ENCODE peak calls at places on chromosomes 4 and X, in six cellular contexts. R is right lobe of liver, E is upper lobe of right lung, I is thyroid gland, J is neural crest cell, X is A673. M is an unnamed sample.

GRCh38 chr4:87122252-87122651 is 98.2 kb downstream of the KLHL8 start:
- DNase-seq in X (peak; percentile 56), R (no peak), I (peak; percentile 78), E (no peak), J (no peak), M (peak; percentile 87)

GRCh38 chr4:3411676-3412075 is 30.1 kb upstream of the HGFAC start:
- DNase-seq in R (peak; percentile 39), I (no peak), E (peak; percentile 42), X (no peak), J (no peak), M (no peak)

GRCh38 chrX:69618803-69619202 is 2.9 kb downstream of the EDA start:
- DNase-seq in J (no peak), R (peak; percentile 40), I (peak; percentile 15), X (peak; percentile 28), E (no peak), M (peak; percentile 41)

GRCh38 chrX:26613951-26614350 is 398.0 kb downstream of the MAGEB5 start:
- DNase-seq in J (no peak), E (no peak), X (no peak), R (no peak), I (no peak), M (peak; percentile 6)

GRCh38 chr4:155529197-155529596 is 137.5 kb upstream of the GUCY1A1 start:
- DNase-seq in X (peak; percentile 23), I (no peak), J (no peak), E (no peak), R (no peak), M (peak; percentile 42)

GRCh38 chr4:24923550-24923949 is 10.7 kb upstream of the CCDC149 start:
- DNase-seq in X (no peak), I (no peak), R (no peak), J (no peak), E (no peak), M (no peak)

GRCh38 chr4:31741321-31741720 is 1021.2 kb downstream of the PCDH7 start:
- DNase-seq in R (no peak), X (no peak), I (no peak), J (no peak), E (no peak), M (peak; percentile 47)

GRCh38 chr4:121050251-121050650 is 22.1 kb downstream of the NDNF start:
- DNase-seq in I (no peak), X (peak; percentile 52), E (no peak), J (no peak), R (no peak), M (no peak)

GRCh38 chr4:98626350-98626749 is 32.1 kb downstream of the TSPAN5 start:
- DNase-seq in X (peak; percentile 11), I (peak; percentile 15), R (no peak), J (no peak), E (no peak), M (peak; percentile 91)

GRCh38 chr4:36243355-36244256 is 708 bp downstream of the ARAP2 start:
- DNase-seq in E (peak; percentile 85), I (peak; percentile 77), R (peak; percentile 70), X (peak; percentile 14), J (peak; percentile 28), M (peak; percentile 73)

GRCh38 chrX:41558531-41558930 is 111.4 kb downstream of the NYX start:
- DNase-seq in I (no peak), R (no peak), E (no peak), X (peak; percentile 44), J (no peak), M (peak; percentile 31)

GRCh38 chr4:84952004-84952403 is 14.5 kb downstream of the WDFY3 start:
- DNase-seq in X (no peak), I (no peak), E (no peak), J (no peak), R (no peak), M (peak; percentile 93)

GRCh38 chrX:8284131-8284530 is 113.1 kb upstream of the VCX2 start:
- DNase-seq in I (peak; percentile 55), X (no peak), R (no peak), J (no peak), E (no peak), M (no peak)

GRCh38 chr4:185936650-185937376 is 124.8 kb upstream of the SORBS2 start:
- DNase-seq in J (no peak), E (no peak), I (peak; percentile 16), R (no peak), X (peak; percentile 7), M (no peak)

GRCh38 chr4:178415925-178416324 is 973.7 kb upstream of the AGA start:
- DNase-seq in X (no peak), J (no peak), I (no peak), E (peak; percentile 61), R (no peak), M (no peak)

GRCh38 chr4:81776794-81777193 is 305.1 kb upstream of the RASGEF1B start:
- DNase-seq in E (no peak), J (no peak), X (no peak), R (no peak), I (no peak), M (no peak)

GRCh38 chr4:52577285-52577968 is 81.7 kb downstream of the USP46 start:
- DNase-seq in R (no peak), E (no peak), I (peak; percentile 55), J (no peak), X (peak; percentile 11), M (peak; percentile 41)

GRCh38 chrX:39772057-39772832 is 325.5 kb downstream of the BCOR start:
- DNase-seq in J (peak; percentile 4), R (no peak), I (no peak), E (no peak), X (no peak), M (no peak)

GRCh38 chr4:110587666-110588285 is 35.1 kb downstream of the PITX2 start:
- DNase-seq in I (no peak), X (no peak), E (no peak), R (no peak), J (no peak), M (no peak)

GRCh38 chr4:52098618-52099017 is 47.5 kb downstream of the SPATA18 start:
- DNase-seq in R (no peak), J (no peak), I (no peak), E (no peak), X (peak; percentile 1), M (no peak)

GRCh38 chr4:7736436-7737267 is 203.0 kb downstream of the AFAP1 start:
- DNase-seq in R (no peak), J (no peak), E (no peak), X (no peak), I (no peak), M (no peak)

GRCh38 chrX:153549807-153550206 is 32.4 kb downstream of the ATP2B3 start:
- DNase-seq in E (no peak), X (no peak), J (no peak), I (no peak), R (no peak), M (no peak)

GRCh38 chr4:146428298-146428697 is 93.4 kb downstream of the SLC10A7 start:
- DNase-seq in X (no peak), E (no peak), R (no peak), I (no peak), J (no peak), M (no peak)

GRCh38 chr4:96670381-96670780 is 830.5 kb downstream of the PDHA2 start:
- DNase-seq in I (no peak), R (no peak), X (no peak), J (no peak), E (no peak), M (no peak)

GRCh38 chr4:53633608-53634007 is 42.3 kb upstream of the LNX1 start:
- DNase-seq in R (no peak), E (no peak), I (no peak), J (no peak), X (peak; percentile 58), M (peak; percentile 27)

GRCh38 chr4:57154926-57155325 is 44.7 kb upstream of the IGFBP7 start:
- DNase-seq in R (no peak), I (no peak), J (no peak), E (no peak), X (no peak), M (no peak)

GRCh38 chr4:96383349-96383748 is 543.5 kb downstream of the PDHA2 start:
- DNase-seq in R (no peak), X (no peak), J (no peak), E (no peak), I (no peak), M (no peak)

GRCh38 chrX:130694983-130695382 is 208.0 kb downstream of the ENOX2 start:
- DNase-seq in R (no peak), X (no peak), E (no peak), I (no peak), J (no peak), M (no peak)

GRCh38 chr4:38606587-38606905 is 57.5 kb upstream of the KLF3 start:
- DNase-seq in R (no peak), J (no peak), X (no peak), E (no peak), I (no peak), M (no peak)
- TF ChIP-seq CTCF in R (no peak), J (no peak), X (no peak), E (no peak), I (no peak), M (no peak)

GRCh38 chr4:183659029-183659870 is at the start of the genes RWDD4 and TRAPPC11:
- DNase-seq in J (peak; percentile 94), E (peak; percentile 99), R (peak; percentile 99), I (peak; percentile 98), X (peak; percentile 99), M (peak; percentile 98)
- TF ChIP-seq CTCF in J (peak; percentile 36), E (peak; percentile 47), R (peak; percentile 33), I (peak; percentile 38), X (no peak), M (peak; percentile 13)

GRCh38 chrX:94107981-94108380 is 434.0 kb downstream of the FAM133A start:
- DNase-seq in I (no peak), X (no peak), R (no peak), E (no peak), J (no peak), M (no peak)
- TF ChIP-seq CTCF in I (peak; percentile 31), X (peak; percentile 34), R (peak; percentile 51), E (no peak), J (peak; percentile 52), M (peak; percentile 38)

GRCh38 chrX:24148535-24149345 is 789 bp upstream of the ZFX start:
- DNase-seq in R (no peak), I (peak; percentile 10), J (no peak), E (no peak), X (peak; percentile 59), M (no peak)

GRCh38 chrX:24150051-24150790 is 692 bp downstream of the ZFX start:
- DNase-seq in J (peak; percentile 81), E (peak; percentile 93), X (peak; percentile 96), R (peak; percentile 85), I (peak; percentile 82), M (peak; percentile 90)

GRCh38 chrX:24151513-24151912 is 2.0 kb downstream of the ZFX start:
- DNase-seq in R (no peak), J (no peak), E (no peak), I (no peak), X (no peak), M (no peak)

GRCh38 chrX:24148118-24148517 is 1.4 kb upstream of the ZFX start:
- DNase-seq in X (no peak), R (no peak), E (no peak), I (no peak), J (no peak), M (no peak)

DNA sequence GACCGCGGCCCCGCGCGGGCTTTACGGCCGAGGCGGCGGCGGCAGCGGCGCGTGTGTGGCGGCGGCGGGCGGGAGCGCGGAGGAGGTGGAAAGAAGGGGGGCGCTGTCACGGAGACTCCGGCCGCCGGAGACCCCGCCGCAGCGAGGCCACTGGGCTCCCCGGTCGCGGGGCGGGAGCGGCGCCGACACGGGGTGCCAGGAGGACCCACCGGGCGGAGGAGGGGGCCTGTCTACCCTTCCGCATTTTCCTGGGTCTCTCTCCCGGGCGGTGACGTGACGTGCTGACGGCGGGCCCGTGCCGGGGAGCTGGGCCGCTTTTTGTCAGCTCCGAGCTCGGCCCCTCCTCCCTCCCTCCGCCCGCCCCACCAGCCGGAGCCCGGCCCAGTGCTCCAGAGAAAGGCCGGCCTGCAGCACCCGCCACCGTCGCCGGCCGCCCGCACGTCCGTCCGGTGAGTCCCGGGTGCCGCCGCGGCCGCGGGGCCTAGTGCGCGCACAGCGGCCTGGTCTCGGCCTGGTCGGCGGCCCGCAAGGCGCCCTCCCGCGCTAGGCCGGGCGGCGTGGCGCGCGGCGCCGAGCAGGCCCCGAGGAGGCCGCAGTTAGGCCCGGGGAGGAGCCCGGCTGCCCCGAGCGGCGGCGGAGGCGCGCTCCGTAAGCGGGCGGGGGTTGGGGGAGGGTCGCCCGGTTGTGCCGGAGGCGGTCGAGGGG is at the start of gene ZFX:
- DNase-seq in X (peak; percentile 82), J (peak; percentile 54), E (peak; percentile 88), I (peak; percentile 61), R (peak; percentile 69), M (peak; percentile 64)
- TF ChIP-seq CTCF in X (no peak), J (peak; percentile 26), E (no peak), I (peak; percentile 9), R (peak; percentile 33), M (no peak)

M was measured in MCF 10A.